ENCODE peak calls at places on chromosomes 2 and 18, in six cellular contexts. T is activated effector memory CD4-positive, alpha-beta T cell treated with anti-CD3 and anti-CD28 coated beads, Interleukin-2, amount 50 U/mL, for 16 hours; U is NCI-H1436; I is mesothelial cell of epicardium; J is heart left ventricle; M is epithelial cell of esophagus. V is an unnamed sample.

GRCh38 chr2:62789518-62789917 is 84.0 kb downstream of the EHBP1 start:
- DNase-seq in M (no peak), J (no peak), I (no peak), T (no peak), U (no peak), V (no peak)

GRCh38 chr2:198296665-198297308 is 492.4 kb downstream of the PLCL1 start:
- DNase-seq in I (peak), J (peak), U (peak), T (peak), M (peak), V (no peak)

GRCh38 chr2:69013123-69013836 is at the start of gene ANTXR1:
- DNase-seq in J (peak), U (peak), M (peak), I (peak), T (peak), V (no peak)

GRCh38 chr2:47309952-47310800 is 92.8 kb upstream of the MSH2 start:
- DNase-seq in J (no peak), I (no peak), T (no peak), U (no peak), M (peak), V (no peak)

GRCh38 chr18:12391487-12392136 is 14.6 kb upstream of the AFG3L2 start:
- DNase-seq in I (peak), J (peak), T (peak), M (peak), U (peak), V (no peak)

GRCh38 chr2:200662727-200663126 is 76.9 kb downstream of the AOX1 start:
- DNase-seq in U (no peak), I (no peak), J (no peak), T (no peak), M (peak), V (peak)

GRCh38 chr18:80132196-80132812 is 23.2 kb downstream of the ADNP2 start:
- DNase-seq in J (no peak), U (no peak), M (peak), I (no peak), T (no peak), V (peak)

GRCh38 chr2:19363474-19363778 is 5.0 kb upstream of the OSR1 start:
- DNase-seq in J (no peak), M (no peak), T (peak), U (no peak), I (no peak), V (no peak)

GRCh38 chr2:127105656-127106456 is 1.1 kb downstream of the BIN1 start:
- DNase-seq in I (peak), J (no peak), U (no peak), T (peak), M (peak), V (no peak)

GRCh38 chr2:64595397-64596160 is 58.1 kb downstream of the SERTAD2 start:
- DNase-seq in U (no peak), J (no peak), I (no peak), M (peak), T (no peak), V (no peak)

GRCh38 chr2:161373939-161374338 is 42.2 kb upstream of the TBR1 start:
- DNase-seq in M (no peak), U (no peak), I (no peak), T (no peak), J (no peak), V (no peak)

GRCh38 chr2:183224933-183225332 is 100.7 kb downstream of the NUP35 start:
- DNase-seq in J (no peak), I (no peak), M (no peak), U (no peak), T (no peak), V (no peak)

GRCh38 chr2:104758199-104758620 is 95.7 kb upstream of the POU3F3 start:
- DNase-seq in U (no peak), J (no peak), M (no peak), I (no peak), T (no peak), V (no peak)

GRCh38 chr2:62874881-62875383 is 169.4 kb downstream of the EHBP1 start:
- DNase-seq in U (no peak), I (no peak), T (no peak), J (no peak), M (no peak), V (no peak)

GRCh38 chr2:12303181-12304030 is 413.3 kb upstream of the TRIB2 start:
- DNase-seq in I (no peak), T (no peak), M (peak), J (no peak), U (no peak), V (no peak)

GRCh38 chr2:887639-888038 is 63.0 kb upstream of the SNTG2 start:
- DNase-seq in I (no peak), T (no peak), M (no peak), J (no peak), U (no peak), V (no peak)

GRCh38 chr2:2647156-2647555 is 316.1 kb upstream of the MYT1L start:
- DNase-seq in T (no peak), M (peak), I (no peak), J (no peak), U (no peak), V (peak)

GRCh38 chr2:174574657-174575056 is 22.9 kb downstream of the WIPF1 start:
- DNase-seq in U (no peak), J (no peak), I (no peak), M (peak), T (no peak), V (no peak)

GRCh38 chr2:65198737-65199136 is 28.9 kb upstream of the ACTR2 start:
- DNase-seq in T (no peak), M (no peak), J (peak), I (no peak), U (no peak), V (no peak)

GRCh38 chr2:25567406-25567805 is 106.0 kb downstream of the DTNB start:
- DNase-seq in J (no peak), I (no peak), M (peak), T (no peak), U (no peak), V (no peak)

GRCh38 chr2:204472375-204472774 is 72.9 kb upstream of the PARD3B start:
- DNase-seq in I (no peak), M (no peak), J (no peak), U (no peak), T (no peak), V (no peak)

GRCh38 chr2:233105156-233105895 is 45.2 kb downstream of the INPP5D start:
- DNase-seq in I (no peak), J (no peak), T (no peak), U (no peak), M (no peak), V (no peak)

GRCh38 chr2:55856936-55857335 is 66.6 kb downstream of the EFEMP1 start:
- DNase-seq in M (peak), J (no peak), I (no peak), U (no peak), T (no peak), V (peak)

GRCh38 chr2:15800489-15801329 is 139.6 kb upstream of the MYCN start:
- DNase-seq in M (no peak), I (peak), T (no peak), J (no peak), U (no peak), V (no peak)

GRCh38 chr2:237299897-237300296 is 114.1 kb downstream of the COL6A3 start:
- DNase-seq in U (no peak), I (no peak), J (no peak), T (no peak), M (peak), V (peak)

GRCh38 chr2:45637440-45637839 is 14.0 kb upstream of the PRKCE start:
- DNase-seq in J (no peak), T (no peak), U (no peak), I (no peak), M (peak), V (peak)

GRCh38 chr2:127422631-127423475 is 4.6 kb downstream of the PROC start:
- DNase-seq in U (peak), M (no peak), J (no peak), I (no peak), T (no peak), V (no peak)

GRCh38 chr18:58180738-58181353 is 136.8 kb downstream of the NEDD4L start:
- DNase-seq in M (peak), J (peak), T (peak), U (peak), I (peak), V (no peak)

GRCh38 chr18:47772374-47773248 is 157.8 kb downstream of the SMAD2 start:
- DNase-seq in T (peak), U (peak), M (peak), I (peak), J (peak), V (peak)

GRCh38 chr2:70141754-70142589 is 48.8 kb downstream of the C2orf42 start:
- DNase-seq in T (no peak), J (no peak), U (no peak), M (no peak), I (peak), V (no peak)